ENCODE peak calls at places on chromosome 5, in six cellular contexts. One of them, this sample, is unnamed.

GRCh38 chr5:156181656-156182055 is 145.3 kb upstream of the SGCD start:
- DNase-seq in heart right ventricle: no peak
- DNase-seq in ovary: no peak
- DNase-seq in foreskin fibroblast: no peak
- DNase-seq in GM18507: no peak
- DNase-seq in left ventricle myocardium inferior: no peak
- DNase-seq in this sample: no peak

GRCh38 chr5:31811210-31811609 is 172.3 kb downstream of the PDZD2 start:
- DNase-seq in heart right ventricle: no peak
- DNase-seq in ovary: no peak
- DNase-seq in foreskin fibroblast: peak
- DNase-seq in GM18507: no peak
- DNase-seq in left ventricle myocardium inferior: no peak
- DNase-seq in this sample: peak

GRCh38 chr5:132427285-132428146 is 58.0 kb downstream of the SLC22A5 start:
- DNase-seq in heart right ventricle: peak
- DNase-seq in ovary: no peak
- DNase-seq in foreskin fibroblast: no peak
- DNase-seq in GM18507: no peak
- DNase-seq in left ventricle myocardium inferior: peak
- DNase-seq in this sample: no peak

GRCh38 chr5:35134278-35135030 is 86.7 kb upstream of the AGXT2 start:
- DNase-seq in heart right ventricle: no peak
- DNase-seq in ovary: no peak
- DNase-seq in foreskin fibroblast: no peak
- DNase-seq in GM18507: no peak
- DNase-seq in left ventricle myocardium inferior: no peak
- DNase-seq in this sample: no peak

GRCh38 chr5:53031695-53032096 is 42.5 kb downstream of the ITGA2 start:
- DNase-seq in heart right ventricle: no peak
- DNase-seq in ovary: no peak
- DNase-seq in foreskin fibroblast: peak
- DNase-seq in GM18507: no peak
- DNase-seq in left ventricle myocardium inferior: no peak
- DNase-seq in this sample: peak

GRCh38 chr5:68710514-68710913 is 383.3 kb upstream of the SLC30A5 start:
- DNase-seq in heart right ventricle: no peak
- DNase-seq in ovary: no peak
- DNase-seq in foreskin fibroblast: no peak
- DNase-seq in GM18507: no peak
- DNase-seq in left ventricle myocardium inferior: no peak
- DNase-seq in this sample: no peak

GRCh38 chr5:139574641-139575312 is 13.6 kb downstream of the UBE2D2 start:
- DNase-seq in heart right ventricle: no peak
- DNase-seq in ovary: no peak
- DNase-seq in foreskin fibroblast: peak
- DNase-seq in GM18507: no peak
- DNase-seq in left ventricle myocardium inferior: no peak
- DNase-seq in this sample: peak

GRCh38 chr5:65041296-65042158 is 272.8 kb downstream of the CWC27 start:
- DNase-seq in heart right ventricle: no peak
- DNase-seq in ovary: no peak
- DNase-seq in foreskin fibroblast: peak
- DNase-seq in GM18507: no peak
- DNase-seq in left ventricle myocardium inferior: no peak
- DNase-seq in this sample: peak

GRCh38 chr5:160925281-160925680 is 73.3 kb upstream of the ATP10B start:
- DNase-seq in heart right ventricle: no peak
- DNase-seq in ovary: no peak
- DNase-seq in foreskin fibroblast: no peak
- DNase-seq in GM18507: no peak
- DNase-seq in left ventricle myocardium inferior: no peak
- DNase-seq in this sample: no peak

GRCh38 chr5:141889282-141889871 is 11.2 kb upstream of the PCDH1 start:
- DNase-seq in heart right ventricle: no peak
- DNase-seq in ovary: no peak
- DNase-seq in foreskin fibroblast: no peak
- DNase-seq in GM18507: no peak
- DNase-seq in left ventricle myocardium inferior: no peak
- DNase-seq in this sample: peak

GRCh38 chr5:1638658-1639400 is 115.1 kb upstream of the LPCAT1 start:
- DNase-seq in heart right ventricle: no peak
- DNase-seq in ovary: no peak
- DNase-seq in foreskin fibroblast: no peak
- DNase-seq in GM18507: no peak
- DNase-seq in left ventricle myocardium inferior: no peak
- DNase-seq in this sample: no peak

GRCh38 chr5:130479045-130479804 is 575.0 kb downstream of the CHSY3 start:
- DNase-seq in heart right ventricle: no peak
- DNase-seq in ovary: no peak
- DNase-seq in foreskin fibroblast: no peak
- DNase-seq in GM18507: no peak
- DNase-seq in left ventricle myocardium inferior: no peak
- DNase-seq in this sample: no peak

GRCh38 chr5:58133631-58134296 is 326.1 kb downstream of the PLK2 start:
- DNase-seq in heart right ventricle: no peak
- DNase-seq in ovary: no peak
- DNase-seq in foreskin fibroblast: peak
- DNase-seq in GM18507: no peak
- DNase-seq in left ventricle myocardium inferior: no peak
- DNase-seq in this sample: peak

GRCh38 chr5:108637110-108637509 is 110.6 kb upstream of the FER start:
- DNase-seq in heart right ventricle: no peak
- DNase-seq in ovary: no peak
- DNase-seq in foreskin fibroblast: peak
- DNase-seq in GM18507: no peak
- DNase-seq in left ventricle myocardium inferior: no peak
- DNase-seq in this sample: peak

GRCh38 chr5:172795401-172795977 is 24.5 kb upstream of the DUSP1 start:
- DNase-seq in heart right ventricle: peak
- DNase-seq in ovary: peak
- DNase-seq in foreskin fibroblast: peak
- DNase-seq in GM18507: no peak
- DNase-seq in left ventricle myocardium inferior: peak
- DNase-seq in this sample: peak

GRCh38 chr5:159337291-159337974 is 7.1 kb upstream of the IL12B start:
- DNase-seq in heart right ventricle: no peak
- DNase-seq in ovary: no peak
- DNase-seq in foreskin fibroblast: peak
- DNase-seq in GM18507: no peak
- DNase-seq in left ventricle myocardium inferior: no peak
- DNase-seq in this sample: peak

GRCh38 chr5:98784411-98784810 is 10.9 kb downstream of the RGMB start:
- DNase-seq in heart right ventricle: no peak
- DNase-seq in ovary: no peak
- DNase-seq in foreskin fibroblast: no peak
- DNase-seq in GM18507: no peak
- DNase-seq in left ventricle myocardium inferior: no peak
- DNase-seq in this sample: no peak

GRCh38 chr5:179819296-179820126 is 1.2 kb upstream of the SQSTM1 start:
- DNase-seq in heart right ventricle: peak
- DNase-seq in ovary: peak
- DNase-seq in foreskin fibroblast: peak
- DNase-seq in GM18507: no peak
- DNase-seq in left ventricle myocardium inferior: peak
- DNase-seq in this sample: peak

GRCh38 chr5:41736641-41737040 is 133.6 kb downstream of the OXCT1 start:
- DNase-seq in heart right ventricle: no peak
- DNase-seq in ovary: no peak
- DNase-seq in foreskin fibroblast: peak
- DNase-seq in GM18507: no peak
- DNase-seq in left ventricle myocardium inferior: no peak
- DNase-seq in this sample: no peak

GRCh38 chr5:113581388-113581787 is 67.9 kb downstream of the YTHDC2 start:
- DNase-seq in heart right ventricle: no peak
- DNase-seq in ovary: no peak
- DNase-seq in foreskin fibroblast: no peak
- DNase-seq in GM18507: no peak
- DNase-seq in left ventricle myocardium inferior: no peak
- DNase-seq in this sample: no peak

GRCh38 chr5:462051-462481 is 19.1 kb downstream of the EXOC3 start:
- DNase-seq in heart right ventricle: peak
- DNase-seq in ovary: no peak
- DNase-seq in foreskin fibroblast: no peak
- DNase-seq in GM18507: no peak
- DNase-seq in left ventricle myocardium inferior: peak
- DNase-seq in this sample: no peak

GRCh38 chr5:148457183-148457620 is 73.4 kb downstream of the FBXO38 start:
- DNase-seq in heart right ventricle: no peak
- DNase-seq in ovary: no peak
- DNase-seq in foreskin fibroblast: no peak
- DNase-seq in GM18507: no peak
- DNase-seq in left ventricle myocardium inferior: no peak
- DNase-seq in this sample: peak

This sample was measured in HCEC 1CT.